ENCODE peak calls at places on chromosomes 5 and 9, in seven cellular contexts. R is PC-3, I is cardiac fibroblast, W is GM04504, O is stomach, E is activated T-helper 1 cell treated with Interleukin-2 at 50 U/mL for 16 hours, K is nucleus accumbens. L is an unnamed sample.

GRCh38 chr9:111759762-111760639 is 34.7 kb downstream of the SHOC1 start:
- DNase-seq in O (peak), R (peak), E (no peak), I (peak), W (peak), K (no peak), L (peak)

GRCh38 chr5:88401671-88402070 is 133.0 kb upstream of the TMEM161B start:
- DNase-seq in O (no peak), K (no peak), E (no peak), I (no peak), R (no peak), W (no peak), L (no peak)

GRCh38 chr5:132808866-132809265 is 4.2 kb upstream of the SOWAHA start:
- DNase-seq in O (no peak), W (no peak), I (no peak), E (no peak), R (no peak), K (no peak), L (no peak)

GRCh38 chr9:107274096-107274495 is 9.0 kb upstream of the RAD23B start:
- DNase-seq in W (no peak), K (no peak), E (no peak), I (no peak), O (no peak), R (no peak), L (no peak)

GRCh38 chr9:98075332-98075805 is 18.8 kb downstream of the NANS start:
- DNase-seq in I (peak), K (no peak), E (no peak), O (peak), R (peak), W (no peak), L (peak)

GRCh38 chr5:119360905-119361605 is 5.2 kb downstream of the TNFAIP8 start:
- DNase-seq in O (no peak), K (no peak), R (peak), W (no peak), E (no peak), I (peak), L (no peak)

GRCh38 chr5:151204051-151204450 is 19.8 kb downstream of the CCDC69 start:
- DNase-seq in R (no peak), K (no peak), W (no peak), E (no peak), I (no peak), O (no peak), L (no peak)

GRCh38 chr5:32725994-32726659 is 15.0 kb downstream of the NPR3 start:
- DNase-seq in W (no peak), R (no peak), E (no peak), I (peak), K (no peak), O (no peak), L (no peak)

GRCh38 chr9:126802343-126803059 is 2.3 kb upstream of the ZBTB43 start:
- DNase-seq in E (no peak), R (peak), K (no peak), I (no peak), W (no peak), O (no peak), L (no peak)

GRCh38 chr9:124013263-124014211 is 2.0 kb downstream of the LHX2 start:
- DNase-seq in R (no peak), I (no peak), O (no peak), K (no peak), E (no peak), W (no peak), L (no peak)

GRCh38 chr9:14868418-14868771 is 41.8 kb downstream of the FREM1 start:
- DNase-seq in W (no peak), I (no peak), E (no peak), R (no peak), K (no peak), O (no peak), L (no peak)

GRCh38 chr9:83231039-83231438 is 168.1 kb upstream of the RASEF start:
- DNase-seq in W (no peak), E (no peak), K (no peak), O (no peak), I (no peak), R (no peak), L (peak)

GRCh38 chr5:38601843-38602424 is 45.5 kb upstream of the LIFR start:
- DNase-seq in K (no peak), O (no peak), E (no peak), I (no peak), W (no peak), R (peak), L (peak)

GRCh38 chr9:110076894-110077725 is 130.8 kb downstream of the C9orf152 start:
- DNase-seq in R (peak), K (no peak), I (peak), E (no peak), O (no peak), W (no peak), L (peak)

GRCh38 chr5:66436721-66437120 is 159.5 kb upstream of the MAST4 start:
- DNase-seq in O (no peak), R (peak), W (no peak), K (no peak), I (no peak), E (no peak), L (peak)

GRCh38 chr9:120558454-120558853 is 21.5 kb downstream of the CDK5RAP2 start:
- DNase-seq in I (no peak), E (no peak), R (no peak), O (no peak), W (no peak), K (no peak), L (no peak)

GRCh38 chr9:4922101-4922500 is 63.0 kb upstream of the JAK2 start:
- DNase-seq in W (no peak), K (no peak), I (no peak), E (no peak), R (peak), O (no peak), L (no peak)

GRCh38 chr5:136998864-136999263 is 500.3 kb downstream of the SPOCK1 start:
- DNase-seq in R (no peak), I (no peak), O (no peak), K (no peak), E (no peak), W (no peak), L (no peak)

GRCh38 chr5:128228506-128228905 is 144.9 kb downstream of the SLC12A2 start:
- DNase-seq in O (no peak), E (no peak), R (peak), I (peak), K (no peak), W (no peak), L (no peak)

GRCh38 chr9:132978451-132979087 is at the start of gene GFI1B:
- DNase-seq in E (no peak), R (peak), K (no peak), W (no peak), O (no peak), I (no peak), L (no peak)